ENCODE peak calls at places on chromosomes 3 and 15, in seven cellular contexts. N is stomach, S is adrenal gland, J is left ventricle myocardium inferior, A is esophagus squamous epithelium, U is PC-3, I is mammary epithelial cell. X is an unnamed sample. For H3K4me1, the result is how much of the 10 kb centered on the place peaks cover.

GRCh38 chr3:194572131-194572789 is 61.0 kb downstream of the TMEM44 start:
- DNase-seq in N (no peak), S (peak), J (peak), A (no peak), U (no peak), I (peak), X (peak)

GRCh38 chr15:67373266-67373665 is 118.7 kb downstream of the IQCH start:
- DNase-seq in N (no peak), S (no peak), J (no peak), A (no peak), U (no peak), I (no peak), X (no peak)

GRCh38 chr3:88188436-88188835 is 38.7 kb downstream of the C3orf38 start:
- DNase-seq in N (no peak), S (no peak), J (peak), A (no peak), U (peak), I (peak), X (no peak)

GRCh38 chr3:53776494-53777101 is 69.6 kb downstream of the CHDH start:
- DNase-seq in N (no peak), S (no peak), J (no peak), A (no peak), U (peak), I (peak), X (no peak)

GRCh38 chr3:175355801-175356335 is 496.7 kb downstream of the NAALADL2 start:
- DNase-seq in N (no peak), S (no peak), J (no peak), A (no peak), U (no peak), I (no peak), X (no peak)

GRCh38 chr3:39409514-39410136 is 3.1 kb downstream of the RPSA start:
- DNase-seq in N (no peak), S (no peak), J (no peak), A (no peak), U (no peak), I (no peak), X (no peak)

GRCh38 chr3:153356908-153357307 is 194.9 kb downstream of the RAP2B start:
- DNase-seq in N (no peak), S (no peak), J (no peak), A (no peak), U (no peak), I (no peak), X (no peak)

GRCh38 chr3:55658297-55659022 is 171.4 kb upstream of the WNT5A start:
- DNase-seq in N (no peak), S (no peak), J (no peak), A (no peak), U (no peak), I (no peak), X (no peak)

GRCh38 chr3:87796137-87796899 is 262.5 kb downstream of the CGGBP1 start:
- DNase-seq in N (no peak), S (no peak), J (no peak), A (no peak), U (no peak), I (no peak), X (peak)

GRCh38 chr3:127754411-127755304 is 67.7 kb downstream of the MGLL start:
- DNase-seq in N (no peak), S (no peak), J (no peak), A (no peak), U (no peak), I (no peak), X (no peak)

GRCh38 chr3:62823461-62824050 is 51.7 kb downstream of the CADPS start:
- DNase-seq in N (no peak), S (no peak), J (no peak), A (no peak), U (no peak), I (no peak), X (no peak)

GRCh38 chr15:33031324-33031736 is 163.2 kb downstream of the FMN1 start:
- DNase-seq in N (no peak), S (no peak), J (no peak), A (no peak), U (peak), I (peak), X (no peak)

GRCh38 chr15:89078831-89079810 is 9.1 kb upstream of the ABHD2 start:
- DNase-seq in N (no peak), S (no peak), J (no peak), A (no peak), U (no peak), I (no peak), X (no peak)

GRCh38 chr3:111882799-111883198 is 23.7 kb downstream of the PHLDB2 start:
- DNase-seq in N (no peak), S (no peak), J (no peak), A (no peak), U (no peak), I (no peak), X (no peak)

GRCh38 chr3:55485208-55485791 is 1.8 kb downstream of the WNT5A start:
- DNase-seq in N (peak), S (peak), J (peak), A (no peak), U (peak), I (peak), X (peak)

GRCh38 chr15:48925714-48926223 is 38.0 kb downstream of the SHC4 start:
- DNase-seq in N (no peak), S (no peak), J (no peak), A (no peak), U (peak), I (peak), X (peak)

GRCh38 chr3:65878831-65879230 is 159.9 kb downstream of the MAGI1 start:
- DNase-seq in N (no peak), S (no peak), J (no peak), A (no peak), U (no peak), I (no peak), X (no peak)

GRCh38 chr15:65653341-65653740 is 31.6 kb downstream of the SLC24A1 start:
- DNase-seq in N (no peak), S (no peak), J (no peak), A (no peak), U (peak), I (peak), X (no peak)

GRCh38 chr15:91572110-91572509 is 281.4 kb upstream of the SLCO3A1 start:
- DNase-seq in N (peak), S (no peak), J (no peak), A (no peak), U (peak), I (peak), X (peak)

GRCh38 chr3:177089901-177090300 is 107.4 kb downstream of the TBL1XR1 start:
- DNase-seq in N (no peak), S (no peak), J (no peak), A (no peak), U (no peak), I (no peak), X (no peak)

GRCh38 chr15:41919954-41920538 is 26.2 kb upstream of the SPTBN5 start:
- DNase-seq in N (peak), S (no peak), J (no peak), A (no peak), U (no peak), I (no peak), X (no peak)

GRCh38 chr15:68844856-68845550 is 24.3 kb upstream of the ANP32A start:
- DNase-seq in N (no peak), S (no peak), J (no peak), A (no peak), U (no peak), I (no peak), X (no peak)

GRCh38 chr15:60563066-60563465 is 84.1 kb upstream of the ICE2 start:
- DNase-seq in N (no peak), S (no peak), J (no peak), A (no peak), U (no peak), I (no peak), X (no peak)

DNA sequence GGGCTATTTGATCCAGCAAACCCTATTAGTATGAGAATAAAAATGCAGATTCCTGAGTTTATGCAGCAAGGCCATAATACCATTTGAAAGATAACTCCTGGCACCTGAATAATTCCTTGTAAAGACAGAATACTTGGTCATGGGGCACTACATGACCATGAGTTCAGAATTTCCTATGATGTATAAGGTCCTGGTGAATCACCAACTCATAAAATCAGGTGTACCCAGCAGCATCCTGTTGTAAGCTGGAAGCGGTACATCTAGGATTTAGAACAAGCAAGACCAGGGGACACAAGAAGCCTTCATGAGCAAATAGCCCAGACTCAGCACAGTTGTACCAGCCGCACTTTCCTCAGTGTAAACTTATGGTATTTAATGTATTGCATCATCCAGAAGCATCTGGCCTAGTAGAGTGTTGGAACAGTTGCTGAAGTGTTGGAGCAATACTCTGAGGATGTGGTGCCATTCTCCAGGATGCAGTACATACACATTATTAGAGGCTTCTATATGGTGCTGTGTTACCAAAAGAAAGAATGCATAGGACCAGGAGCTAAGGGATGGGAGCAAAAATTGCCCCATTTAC is 233.4 kb downstream of the SQOR start:
- DNase-seq in N (no peak), S (no peak), J (no peak), A (no peak), U (peak), I (peak), X (no peak)
- H3K4me1 ChIP-seq in N (under half), S (under half), J (under half), A (under half), U (half or more), I (under half), X (under half)

GRCh38 chr3:154971771-154972326 is 108.3 kb upstream of the MME start:
- DNase-seq in N (no peak), S (no peak), J (no peak), A (no peak), U (peak), I (peak), X (no peak)

GRCh38 chr3:154969366-154969765 is 110.8 kb upstream of the MME start:
- DNase-seq in N (no peak), S (no peak), J (no peak), A (no peak), U (no peak), I (no peak), X (no peak)

GRCh38 chr3:154970796-154971195 is 109.3 kb upstream of the MME start:
- DNase-seq in N (no peak), S (no peak), J (no peak), A (no peak), U (peak), I (peak), X (no peak)

GRCh38 chr3:154972951-154973350 is 107.2 kb upstream of the MME start:
- DNase-seq in N (no peak), S (no peak), J (no peak), A (no peak), U (no peak), I (peak), X (no peak)

DNA sequence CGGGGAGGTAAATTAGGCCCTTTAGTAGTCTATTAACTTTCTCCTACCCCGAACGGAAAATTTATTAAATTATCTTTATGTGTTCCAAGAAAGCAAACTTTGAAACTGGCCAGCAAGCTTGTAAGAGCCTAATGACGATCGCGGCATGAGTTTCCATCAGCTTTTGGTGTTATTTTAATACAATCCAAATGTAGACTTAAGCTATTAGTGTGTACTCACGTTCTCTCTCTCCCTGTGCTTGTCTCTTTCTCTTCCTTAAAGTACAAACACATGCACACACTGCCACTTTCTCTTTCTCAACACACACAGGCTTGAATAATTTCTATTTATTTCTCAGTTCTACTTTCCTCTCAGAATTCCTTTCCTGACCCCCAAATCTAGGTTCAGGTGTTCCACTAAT is 108.8 kb upstream of the MME start:
- DNase-seq in N (no peak), S (no peak), J (no peak), A (no peak), U (no peak), I (peak), X (no peak)
- H3K27ac ChIP-seq in N (peak), S (no peak), J (peak), A (peak), U (no peak), I (peak), X (no peak)

GRCh38 chr15:96395687-96396086 is 65.2 kb downstream of the NR2F2 start:
- DNase-seq in N (peak), S (no peak), J (no peak), A (no peak), U (no peak), I (no peak), X (no peak)
- TF ChIP-seq CTCF in N (no peak), S (no peak), J (no peak), A (no peak), U (no peak), I (no peak), X (no peak)

DNA sequence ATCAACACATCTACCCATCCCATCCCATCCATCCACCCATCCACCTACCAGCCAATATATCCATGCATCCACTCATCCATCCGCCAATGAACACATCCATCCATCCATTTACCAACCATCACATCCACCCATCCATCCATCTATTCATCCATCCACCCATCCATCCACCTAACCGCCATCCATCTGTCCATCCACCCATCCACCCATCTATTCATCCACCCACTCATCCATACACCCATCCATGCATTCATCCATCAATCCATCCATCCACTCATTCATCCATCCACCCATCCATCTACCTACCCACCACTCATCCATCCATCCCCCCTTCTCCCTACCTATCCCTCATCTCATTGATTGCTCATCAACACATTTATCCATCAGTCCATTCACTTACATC is 47.6 kb upstream of the SEC13 start:
- DNase-seq in N (no peak), S (no peak), J (no peak), A (no peak), U (no peak), I (no peak), X (no peak)
- H3K4me1 ChIP-seq in N (under half), S (under half), J (under half), A (under half), U (under half), I (under half), X (under half)

GRCh38 chr3:40718209-40718608 is 193.4 kb downstream of the ZNF621 start:
- DNase-seq in N (no peak), S (no peak), J (no peak), A (no peak), U (no peak), I (peak), X (no peak)
- H3K27ac ChIP-seq in N (no peak), S (no peak), J (no peak), A (no peak), U (no peak), I (no peak), X (no peak)

GRCh38 chr15:76196286-76196948 is 114.9 kb downstream of the ETFA start:
- DNase-seq in N (peak), S (peak), J (peak), A (no peak), U (peak), I (peak), X (peak)
- TF ChIP-seq CTCF in N (no peak), S (no peak), J (no peak), A (no peak), U (no peak), I (peak), X (no peak)

GRCh38 chr3:52174896-52175295 is 20.7 kb upstream of the POC1A start:
- DNase-seq in N (no peak), S (peak), J (no peak), A (no peak), U (peak), I (peak), X (no peak)

GRCh38 chr3:52172262-52172757 is 18.1 kb upstream of the POC1A start:
- DNase-seq in N (no peak), S (peak), J (no peak), A (no peak), U (no peak), I (no peak), X (no peak)

GRCh38 chr3:52171577-52172261 is 17.5 kb upstream of the POC1A start:
- DNase-seq in N (no peak), S (peak), J (no peak), A (no peak), U (peak), I (peak), X (no peak)

GRCh38 chr3:52175416-52176187 is 21.4 kb upstream of the POC1A start:
- DNase-seq in N (no peak), S (peak), J (no peak), A (no peak), U (no peak), I (no peak), X (no peak)

DNA sequence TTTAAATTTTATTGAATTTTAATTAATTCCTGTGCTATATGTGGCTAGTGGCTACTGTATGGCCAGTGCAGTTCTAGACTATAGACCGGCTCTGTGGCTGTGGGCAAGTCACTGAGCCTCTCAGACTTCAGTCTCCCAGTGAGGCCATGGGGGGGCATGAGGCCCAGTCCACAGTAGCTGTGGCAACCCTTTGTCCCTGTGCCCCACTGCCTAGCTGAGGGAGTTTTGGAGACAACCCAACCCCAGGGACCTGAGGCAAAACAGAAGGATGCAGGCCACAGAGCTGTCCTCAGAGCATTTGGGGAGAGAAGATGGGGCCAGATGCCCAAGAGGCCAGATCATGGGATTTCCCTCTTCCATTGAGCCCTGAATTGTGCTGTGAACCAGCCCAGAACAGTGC is 18.9 kb upstream of the POC1A start:
- DNase-seq in N (no peak), S (peak), J (no peak), A (no peak), U (no peak), I (no peak), X (no peak)
- H3K4me1 ChIP-seq in N (under half), S (under half), J (under half), A (under half), U (under half), I (under half), X (under half)

X was measured in A673.